ENCODE peak calls at places on chromosomes 6 and 20, in five cellular contexts. K is GM12878, Q is HEK293T, V is HepG2, I is H1. F is an unnamed sample.

GRCh38 chr6:75291744-75292143 is 7.2 kb upstream of the TMEM30A start:
- DNase-seq in K (no peak), Q (no peak), V (no peak), I (no peak), F (no peak)

GRCh38 chr20:60820918-60821317 is 431.1 kb upstream of the CDH4 start:
- DNase-seq in K (no peak), Q (no peak), V (no peak), I (no peak), F (no peak)

GRCh38 chr6:26033942-26034354 is 53.3 kb upstream of the HFE start:
- DNase-seq in K (no peak), Q (no peak), V (no peak), I (no peak), F (no peak)

GRCh38 chr6:145813285-145814034 is 1.1 kb downstream of the FBXO30 start:
- DNase-seq in K (no peak), Q (peak), V (peak), I (no peak), F (no peak)

GRCh38 chr20:50389437-50389807 is 120.8 kb upstream of the PTPN1 start:
- DNase-seq in K (no peak), Q (no peak), V (peak), I (no peak), F (no peak)

GRCh38 chr6:37005061-37005810 is at the start of gene FGD2:
- DNase-seq in K (no peak), Q (no peak), V (no peak), I (no peak), F (no peak)

GRCh38 chr6:11098009-11098408 is 4.4 kb downstream of the SMIM13 start:
- DNase-seq in K (no peak), Q (no peak), V (peak), I (no peak), F (no peak)

GRCh38 chr20:60332523-60332922 is 374.3 kb downstream of the CDH26 start:
- DNase-seq in K (no peak), Q (no peak), V (no peak), I (no peak), F (no peak)

GRCh38 chr6:72974276-72974675 is 251.0 kb downstream of the KHDC1L start:
- DNase-seq in K (no peak), Q (no peak), V (no peak), I (no peak), F (no peak)

GRCh38 chr6:164210323-164210722 is 795.8 kb downstream of the QKI start:
- DNase-seq in K (no peak), Q (no peak), V (no peak), I (no peak), F (no peak)

GRCh38 chr20:17461941-17462340 is 69.2 kb downstream of the BFSP1 start:
- DNase-seq in K (no peak), Q (no peak), V (no peak), I (peak), F (no peak)

GRCh38 chr6:157787080-157787479 is 36.0 kb upstream of the SNX9 start:
- DNase-seq in K (no peak), Q (no peak), V (peak), I (no peak), F (no peak)

GRCh38 chr20:4052554-4052953 is 37.2 kb upstream of the RNF24 start:
- DNase-seq in K (no peak), Q (no peak), V (no peak), I (no peak), F (no peak)

GRCh38 chr20:1472556-1473243 is 6.1 kb upstream of the NSFL1C start:
- DNase-seq in K (no peak), Q (no peak), V (no peak), I (no peak), F (no peak)

GRCh38 chr6:37242429-37243052 is 15.0 kb upstream of the TBC1D22B start:
- DNase-seq in K (no peak), Q (peak), V (peak), I (no peak), F (no peak)

GRCh38 chr6:15303162-15303919 is 57.5 kb downstream of the JARID2 start:
- DNase-seq in K (no peak), Q (no peak), V (no peak), I (peak), F (no peak)

GRCh38 chr6:71228461-71229041 is 60.1 kb upstream of the OGFRL1 start:
- DNase-seq in K (no peak), Q (no peak), V (no peak), I (no peak), F (no peak)

GRCh38 chr20:21125849-21126840 is at the start of gene KIZ:
- DNase-seq in K (peak), Q (peak), V (peak), I (peak), F (peak)

DNA sequence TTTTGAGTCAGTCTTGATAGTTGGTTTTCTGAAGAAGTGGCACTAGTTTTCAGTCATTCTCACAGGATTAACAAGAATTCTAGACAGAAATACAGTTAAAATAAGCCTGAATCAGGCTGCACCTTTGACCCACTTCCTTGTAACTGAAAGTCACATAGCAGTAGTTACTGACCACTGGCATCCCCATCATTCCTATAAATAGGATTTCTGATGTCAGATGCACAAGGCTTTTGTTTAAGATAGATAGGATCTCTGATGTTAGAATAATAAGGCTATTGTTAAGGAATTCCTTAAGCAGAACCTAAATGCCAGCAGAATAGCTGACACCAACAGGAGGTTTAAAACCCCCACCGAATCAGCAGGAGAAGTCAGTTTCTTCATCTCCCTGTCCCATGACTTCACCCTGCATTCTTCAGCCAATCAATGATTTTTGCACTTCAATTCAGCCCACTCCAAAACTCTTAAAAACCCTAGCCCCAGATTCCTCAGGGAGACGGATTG is 30.6 kb upstream of the ZBTB24 start:
- DNase-seq in K (no peak), Q (no peak), V (no peak), I (no peak), F (peak)
- TF ChIP-seq SUZ12 in K (no peak), Q (no peak), V (no peak), I (no peak), F (no peak)

GRCh38 chr6:89139509-89140346 is 6.1 kb upstream of the PM20D2 start:
- DNase-seq in K (no peak), Q (no peak), V (no peak), I (no peak), F (no peak)
- TF ChIP-seq SUZ12 in K (no peak), Q (no peak), V (no peak), I (no peak), F (no peak)

GRCh38 chr6:51915098-51915497 is 172.3 kb downstream of the PKHD1 start:
- DNase-seq in K (no peak), Q (no peak), V (no peak), I (no peak), F (no peak)
- TF ChIP-seq SUZ12 in K (no peak), Q (no peak), V (no peak), I (no peak), F (no peak)

DNA sequence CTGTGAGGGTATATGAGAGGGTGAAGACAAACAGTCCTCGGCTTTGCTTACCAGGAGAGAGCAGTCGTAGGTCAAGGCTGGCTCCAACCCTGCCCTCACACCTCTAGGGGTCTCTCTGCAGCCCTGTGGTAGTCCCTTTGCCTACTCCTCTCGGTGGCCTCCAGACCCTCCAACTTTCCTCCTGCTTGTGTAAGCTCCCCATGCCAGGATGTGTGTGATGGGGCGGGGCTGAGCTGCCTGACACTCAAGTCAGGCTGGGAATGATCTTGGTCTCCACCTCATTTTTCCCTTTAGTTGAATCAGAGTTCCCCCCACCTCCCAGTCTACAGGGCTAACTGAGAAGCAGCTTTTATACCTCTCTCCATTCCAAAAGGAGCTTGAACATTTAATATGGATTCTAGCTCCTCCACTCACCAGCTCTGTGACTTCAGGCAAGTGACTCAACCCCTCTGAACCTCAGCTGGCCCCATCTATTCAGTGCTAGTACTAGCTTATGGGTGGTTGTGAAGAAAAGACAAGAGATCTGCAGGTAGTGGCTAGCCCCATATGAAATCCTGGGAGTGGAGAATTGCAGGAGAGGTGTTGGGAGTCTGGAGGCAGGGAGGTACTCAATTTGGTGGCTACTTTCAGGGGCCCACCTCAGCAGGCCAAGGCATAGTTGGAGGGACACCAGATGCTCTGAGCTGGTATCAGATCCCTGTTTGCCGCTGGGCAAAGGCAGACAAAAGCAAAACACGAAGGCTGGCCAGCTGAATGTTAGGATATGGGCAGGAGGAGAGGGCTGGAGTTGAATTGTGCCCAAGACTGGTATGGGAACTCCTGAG is 971 bp downstream of the SLC29A1 start:
- DNase-seq in K (no peak), Q (no peak), V (no peak), I (no peak), F (no peak)
- TF ChIP-seq SUZ12 in K (no peak), Q (no peak), V (no peak), I (no peak), F (no peak)

F was measured in NT2/D1.